ENCODE peak calls at places on chromosomes 4 and X, in four cellular contexts. One of them, this sample, is unnamed.

GRCh38 chrX:40734956-40735317 is 405 bp downstream of the MED14 start:
- DNase-seq in neuronal stem cell: no peak
- DNase-seq in mesendoderm: no peak
- DNase-seq in H9: no peak
- DNase-seq in this sample: no peak

GRCh38 chrX:20265221-20265725 is 1.4 kb downstream of the RPS6KA3 start:
- DNase-seq in neuronal stem cell: no peak
- DNase-seq in mesendoderm: peak
- DNase-seq in H9: peak
- DNase-seq in this sample: peak

GRCh38 chr4:41203841-41204240 is 10.5 kb downstream of the APBB2 start:
- DNase-seq in mesendoderm: no peak
- DNase-seq in H9: no peak
- DNase-seq in neuronal stem cell: no peak
- DNase-seq in this sample: no peak

GRCh38 chr4:72564184-72564583 is 4.8 kb downstream of the ADAMTS3 start:
- DNase-seq in neuronal stem cell: no peak
- DNase-seq in H9: no peak
- DNase-seq in mesendoderm: no peak
- DNase-seq in this sample: peak

GRCh38 chr4:82777857-82778525 is 20.6 kb downstream of the SCD5 start:
- DNase-seq in H9: peak
- DNase-seq in neuronal stem cell: no peak
- DNase-seq in mesendoderm: no peak
- DNase-seq in this sample: no peak

GRCh38 chr4:142480244-142480643 is 365.9 kb downstream of the INPP4B start:
- DNase-seq in neuronal stem cell: no peak
- DNase-seq in mesendoderm: no peak
- DNase-seq in H9: no peak
- DNase-seq in this sample: peak

GRCh38 chrX:38278682-38279081 is 48.6 kb downstream of the RPGR start:
- DNase-seq in H9: no peak
- DNase-seq in mesendoderm: peak
- DNase-seq in neuronal stem cell: no peak
- DNase-seq in this sample: no peak

GRCh38 chr4:127304356-127304755 is 328.4 kb upstream of the INTU start:
- DNase-seq in neuronal stem cell: no peak
- DNase-seq in H9: no peak
- DNase-seq in mesendoderm: no peak
- DNase-seq in this sample: no peak

GRCh38 chr4:182382941-182383340 is 139.7 kb downstream of the TENM3 start:
- DNase-seq in neuronal stem cell: no peak
- DNase-seq in mesendoderm: no peak
- DNase-seq in H9: no peak
- DNase-seq in this sample: peak

GRCh38 chr4:30642520-30642919 is 77.6 kb upstream of the PCDH7 start:
- DNase-seq in neuronal stem cell: no peak
- DNase-seq in H9: no peak
- DNase-seq in mesendoderm: no peak
- DNase-seq in this sample: no peak

GRCh38 chr4:40718571-40718970 is 31.2 kb upstream of the NSUN7 start:
- DNase-seq in neuronal stem cell: peak
- DNase-seq in H9: peak
- DNase-seq in mesendoderm: peak
- DNase-seq in this sample: no peak

GRCh38 chrX:39242187-39242586 is 440.9 kb downstream of the MID1IP1 start:
- DNase-seq in H9: peak
- DNase-seq in mesendoderm: peak
- DNase-seq in neuronal stem cell: no peak
- DNase-seq in this sample: no peak

GRCh38 chr4:113952452-113953029 is 26.9 kb downstream of the ARSJ start:
- DNase-seq in neuronal stem cell: peak
- DNase-seq in mesendoderm: peak
- DNase-seq in H9: peak
- DNase-seq in this sample: no peak

GRCh38 chrX:153999359-154000037 is 20.2 kb downstream of the IRAK1 start:
- DNase-seq in neuronal stem cell: no peak
- DNase-seq in mesendoderm: no peak
- DNase-seq in H9: no peak
- DNase-seq in this sample: no peak

GRCh38 chrX:153995504-153995903 is 22.9 kb downstream of the TMEM187 start:
- DNase-seq in mesendoderm: no peak
- DNase-seq in neuronal stem cell: no peak
- DNase-seq in H9: no peak
- DNase-seq in this sample: no peak

GRCh38 chrX:154002215-154002719 is 17.4 kb downstream of the IRAK1 start:
- DNase-seq in H9: no peak
- DNase-seq in mesendoderm: peak
- DNase-seq in neuronal stem cell: no peak
- DNase-seq in this sample: peak

GRCh38 chrX:154004315-154004714 is 15.4 kb downstream of the IRAK1 start:
- DNase-seq in neuronal stem cell: no peak
- DNase-seq in H9: no peak
- DNase-seq in mesendoderm: no peak
- DNase-seq in this sample: no peak

GRCh38 chrX:154000051-154000450 is 19.7 kb downstream of the IRAK1 start:
- DNase-seq in neuronal stem cell: no peak
- DNase-seq in H9: no peak
- DNase-seq in mesendoderm: peak
- DNase-seq in this sample: no peak
- H4K8ac ChIP-seq in neuronal stem cell: no peak
- H4K8ac ChIP-seq in H9: no peak
- H4K8ac ChIP-seq in mesendoderm: no peak
- H4K8ac ChIP-seq in this sample: no peak

GRCh38 chrX:110281377-110281776 is 36.5 kb downstream of the AMMECR1 start:
- DNase-seq in H9: no peak
- DNase-seq in neuronal stem cell: no peak
- DNase-seq in mesendoderm: no peak
- DNase-seq in this sample: no peak

GRCh38 chrX:110282922-110283321 is 35.0 kb downstream of the AMMECR1 start:
- DNase-seq in neuronal stem cell: no peak
- DNase-seq in mesendoderm: no peak
- DNase-seq in H9: no peak
- DNase-seq in this sample: no peak

GRCh38 chrX:110280954-110281353 is 36.9 kb downstream of the AMMECR1 start:
- DNase-seq in mesendoderm: no peak
- DNase-seq in H9: no peak
- DNase-seq in neuronal stem cell: no peak
- DNase-seq in this sample: no peak

GRCh38 chrX:110286126-110286525 is 31.8 kb downstream of the AMMECR1 start:
- DNase-seq in H9: no peak
- DNase-seq in mesendoderm: no peak
- DNase-seq in neuronal stem cell: no peak
- DNase-seq in this sample: peak

DNA sequence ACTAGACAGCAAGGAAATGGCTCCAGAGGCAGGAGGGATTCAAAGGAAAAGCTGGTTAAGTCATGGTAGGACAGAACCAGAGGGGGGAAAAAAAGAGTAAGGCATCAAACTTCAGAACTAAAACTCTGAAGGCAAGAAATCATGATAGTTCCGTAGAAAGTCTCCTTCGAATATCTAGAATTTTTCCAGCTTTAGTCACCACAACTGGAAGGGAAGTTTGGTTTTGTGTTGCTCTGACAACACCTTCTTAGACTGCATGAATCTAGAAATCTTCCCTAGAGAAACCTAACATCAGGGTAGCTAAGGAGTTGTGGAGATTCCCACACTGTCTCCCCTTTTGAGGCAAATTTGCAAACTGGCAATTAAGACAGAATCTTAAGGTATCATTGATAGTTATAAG is 33.7 kb downstream of the AMMECR1 start:
- DNase-seq in H9: no peak
- DNase-seq in mesendoderm: peak
- DNase-seq in neuronal stem cell: no peak
- DNase-seq in this sample: peak
- H2BK120ac ChIP-seq in H9: no peak
- H2BK120ac ChIP-seq in mesendoderm: no peak
- H2BK120ac ChIP-seq in neuronal stem cell: no peak
- H2BK120ac ChIP-seq in this sample: no peak

GRCh38 chrX:153764786-153765137 is 713 bp downstream of the PLXNB3 start:
- DNase-seq in H9: no peak
- DNase-seq in neuronal stem cell: no peak
- DNase-seq in mesendoderm: no peak
- DNase-seq in this sample: no peak

GRCh38 chrX:153762636-153763173 is 1.3 kb upstream of the PLXNB3 start:
- DNase-seq in H9: no peak
- DNase-seq in mesendoderm: no peak
- DNase-seq in neuronal stem cell: no peak
- DNase-seq in this sample: no peak

GRCh38 chrX:153765138-153766079 is 1.4 kb downstream of the PLXNB3 start:
- DNase-seq in mesendoderm: peak
- DNase-seq in H9: peak
- DNase-seq in neuronal stem cell: no peak
- DNase-seq in this sample: no peak

GRCh38 chrX:153763298-153763932 is 634 bp upstream of the PLXNB3 start:
- DNase-seq in mesendoderm: no peak
- DNase-seq in neuronal stem cell: no peak
- DNase-seq in H9: no peak
- DNase-seq in this sample: no peak

GRCh38 chrX:153763989-153764755 is at the start of gene PLXNB3:
- DNase-seq in H9: peak
- DNase-seq in neuronal stem cell: peak
- DNase-seq in mesendoderm: peak
- DNase-seq in this sample: peak
- H3K27ac ChIP-seq in H9: no peak
- H3K27ac ChIP-seq in neuronal stem cell: no peak
- H3K27ac ChIP-seq in mesendoderm: no peak
- H3K27ac ChIP-seq in this sample: no peak

GRCh38 chr4:37687666-37688065 is 1.5 kb upstream of the RELL1 start:
- DNase-seq in mesendoderm: no peak
- DNase-seq in H9: no peak
- DNase-seq in neuronal stem cell: no peak
- DNase-seq in this sample: no peak
- H4K8ac ChIP-seq in mesendoderm: no peak
- H4K8ac ChIP-seq in H9: no peak
- H4K8ac ChIP-seq in neuronal stem cell: no peak
- H4K8ac ChIP-seq in this sample: no peak

DNA sequence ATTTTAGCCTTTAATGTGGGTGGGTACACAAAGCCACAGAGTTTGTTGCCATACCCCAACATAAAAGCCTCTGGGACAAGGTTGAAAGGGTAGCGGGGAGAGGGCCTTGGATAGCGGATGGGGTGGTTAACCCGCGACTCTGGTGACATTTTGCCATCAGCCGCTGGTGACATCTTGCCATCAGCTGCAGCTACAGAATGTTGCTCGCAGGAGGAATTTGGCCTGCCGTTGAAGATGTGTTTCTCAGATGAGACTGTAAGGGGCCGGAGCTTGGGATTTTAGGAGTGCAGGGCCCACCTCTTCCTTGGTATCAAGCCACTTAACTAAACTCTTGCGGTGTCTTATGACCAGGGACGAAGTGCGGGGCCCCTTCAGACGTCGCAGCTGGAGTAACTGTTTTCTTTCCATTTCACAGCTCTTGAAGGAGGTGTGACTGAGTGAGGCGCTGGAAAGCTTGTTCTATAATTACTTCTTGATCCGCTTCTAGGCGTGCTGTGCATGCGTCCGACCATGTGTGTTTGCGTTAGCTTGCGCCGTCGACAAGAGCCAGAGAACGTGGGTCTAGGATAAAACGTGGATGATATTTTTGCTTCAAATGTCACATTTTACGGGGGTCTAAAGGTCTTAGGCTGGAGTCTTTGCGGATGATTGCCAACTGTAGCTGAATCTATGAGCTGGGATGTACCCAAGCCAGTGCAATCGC is 795 bp upstream of the RASL11B start:
- DNase-seq in mesendoderm: peak
- DNase-seq in neuronal stem cell: no peak
- DNase-seq in H9: no peak
- DNase-seq in this sample: no peak
- H2BK120ac ChIP-seq in mesendoderm: no peak
- H2BK120ac ChIP-seq in neuronal stem cell: no peak
- H2BK120ac ChIP-seq in H9: no peak
- H2BK120ac ChIP-seq in this sample: no peak

GRCh38 chr4:108544504-108544903 is 75.9 kb upstream of the RPL34 start:
- DNase-seq in neuronal stem cell: no peak
- DNase-seq in mesendoderm: no peak
- DNase-seq in H9: no peak
- DNase-seq in this sample: no peak

GRCh38 chr4:108543359-108543968 is 76.9 kb upstream of the RPL34 start:
- DNase-seq in H9: no peak
- DNase-seq in mesendoderm: no peak
- DNase-seq in neuronal stem cell: no peak
- DNase-seq in this sample: no peak

GRCh38 chr4:108535757-108536156 is 84.6 kb upstream of the RPL34 start:
- DNase-seq in mesendoderm: no peak
- DNase-seq in neuronal stem cell: no peak
- DNase-seq in H9: no peak
- DNase-seq in this sample: no peak

GRCh38 chr4:108536577-108536976 is 83.8 kb upstream of the RPL34 start:
- DNase-seq in mesendoderm: no peak
- DNase-seq in neuronal stem cell: no peak
- DNase-seq in H9: no peak
- DNase-seq in this sample: no peak

DNA sequence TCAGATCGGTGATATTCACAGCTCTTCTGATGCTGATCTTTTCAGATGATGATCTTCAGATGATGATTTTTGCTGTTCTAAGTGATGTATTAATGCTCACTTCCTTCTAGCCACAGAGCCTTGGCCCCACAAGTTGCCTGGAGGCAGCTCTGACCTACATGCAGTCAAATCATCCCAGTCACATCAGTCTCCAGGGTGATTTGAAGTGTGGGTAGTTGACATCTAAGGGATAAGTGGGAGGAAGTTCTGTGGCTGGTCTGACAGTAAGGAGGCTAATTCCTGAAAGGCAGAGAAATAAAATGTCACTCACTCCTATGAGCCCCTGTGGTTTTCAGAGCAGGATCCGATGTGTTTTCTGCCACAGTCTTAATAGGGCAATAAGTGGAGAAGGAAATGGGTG is 79.8 kb upstream of the RPL34 start:
- DNase-seq in mesendoderm: no peak
- DNase-seq in neuronal stem cell: no peak
- DNase-seq in H9: no peak
- DNase-seq in this sample: no peak
- H3K27ac ChIP-seq in mesendoderm: no peak
- H3K27ac ChIP-seq in neuronal stem cell: no peak
- H3K27ac ChIP-seq in H9: no peak
- H3K27ac ChIP-seq in this sample: no peak

GRCh38 chr4:139241784-139242151 is 38.3 kb downstream of the MGARP start:
- DNase-seq in H9: no peak
- DNase-seq in neuronal stem cell: no peak
- DNase-seq in mesendoderm: no peak
- DNase-seq in this sample: no peak
- H4K8ac ChIP-seq in H9: no peak
- H4K8ac ChIP-seq in neuronal stem cell: no peak
- H4K8ac ChIP-seq in mesendoderm: no peak
- H4K8ac ChIP-seq in this sample: no peak

GRCh38 chrX:150037041-150037440 is 98.8 kb upstream of the EOLA2 start:
- DNase-seq in mesendoderm: no peak
- DNase-seq in H9: no peak
- DNase-seq in neuronal stem cell: no peak
- DNase-seq in this sample: no peak

GRCh38 chrX:150044556-150044955 is 106.3 kb upstream of the EOLA2 start:
- DNase-seq in mesendoderm: peak
- DNase-seq in neuronal stem cell: no peak
- DNase-seq in H9: no peak
- DNase-seq in this sample: no peak

GRCh38 chrX:150038356-150038755 is 100.1 kb upstream of the EOLA2 start:
- DNase-seq in H9: no peak
- DNase-seq in neuronal stem cell: no peak
- DNase-seq in mesendoderm: peak
- DNase-seq in this sample: no peak

GRCh38 chrX:150038977-150039599 is 100.8 kb upstream of the EOLA2 start:
- DNase-seq in neuronal stem cell: no peak
- DNase-seq in mesendoderm: no peak
- DNase-seq in H9: no peak
- DNase-seq in this sample: peak

GRCh38 chrX:150041208-150041607 is 102.9 kb upstream of the EOLA2 start:
- DNase-seq in H9: no peak
- DNase-seq in neuronal stem cell: no peak
- DNase-seq in mesendoderm: no peak
- DNase-seq in this sample: peak
- H2BK120ac ChIP-seq in H9: no peak
- H2BK120ac ChIP-seq in neuronal stem cell: no peak
- H2BK120ac ChIP-seq in mesendoderm: no peak
- H2BK120ac ChIP-seq in this sample: no peak

This sample was measured in trophoblast cell.